ENCODE peak calls at places on chromosomes 1 and 21, in ten cellular contexts. K is HFFc6, X is BJ, A is heart left ventricle, T is left lung, Q is cardiac fibroblast, U is MM.1S, E is dorsolateral prefrontal cortex, W is tibial nerve, O is choroid plexus epithelial cell. N is an unnamed sample.
A peak's percentile ranks its signal among the peaks of the same experiment; 100 is the strongest.

GRCh38 chr1:73306899-73307555 is 890.9 kb downstream of the LRRIQ3 start:
- DNase-seq in K (no peak), X (no peak), A (no peak), T (no peak), Q (no peak), U (no peak), E (no peak), W (no peak), O (no peak), N (no peak)

GRCh38 chr1:199669916-199670315 is 357.6 kb upstream of the NR5A2 start:
- DNase-seq in K (no peak), X (no peak), A (no peak), T (no peak), Q (no peak), U (no peak), E (no peak), W (no peak), O (no peak), N (no peak)

GRCh38 chr1:178121883-178122282 is 28.0 kb downstream of the RASAL2 start:
- DNase-seq in K (peak; percentile 21), X (no peak), A (no peak), T (no peak), Q (no peak), U (no peak), E (no peak), W (no peak), O (no peak), N (no peak)

GRCh38 chr1:181179980-181180964 is 91.8 kb downstream of the IER5 start:
- DNase-seq in K (peak; percentile 50), X (peak; percentile 29), A (peak; percentile 80), T (no peak), Q (peak; percentile 71), U (peak; percentile 16), E (peak; percentile 90), W (peak; percentile 26), O (peak; percentile 85), N (peak; percentile 28)

GRCh38 chr1:77687519-77687906 is 5.1 kb upstream of the ZZZ3 start:
- DNase-seq in K (no peak), X (no peak), A (no peak), T (peak; percentile 79), Q (peak; percentile 40), U (no peak), E (no peak), W (no peak), O (peak; percentile 72), N (peak; percentile 56)

GRCh38 chr1:41788427-41788826 is 130.3 kb downstream of the HIVEP3 start:
- DNase-seq in K (no peak), X (no peak), A (no peak), T (no peak), Q (no peak), U (no peak), E (no peak), W (no peak), O (no peak), N (no peak)

GRCh38 chr1:155598842-155599331 is 11.1 kb upstream of the MSTO1 start:
- DNase-seq in K (peak; percentile 56), X (no peak), A (no peak), T (no peak), Q (peak; percentile 59), U (no peak), E (peak; percentile 62), W (no peak), O (peak; percentile 62), N (peak; percentile 19)

GRCh38 chr1:161307230-161307768 is 2.5 kb downstream of the MPZ start:
- DNase-seq in K (no peak), X (no peak), A (no peak), T (peak; percentile 78), Q (peak; percentile 48), U (no peak), E (no peak), W (no peak), O (peak; percentile 87), N (no peak)

GRCh38 chr1:217193151-217193550 is 437.7 kb downstream of the GPATCH2 start:
- DNase-seq in K (no peak), X (no peak), A (no peak), T (no peak), Q (no peak), U (no peak), E (no peak), W (no peak), O (no peak), N (no peak)

GRCh38 chr1:59290173-59290954 is 6.5 kb upstream of the FGGY start:
- DNase-seq in K (peak; percentile 27), X (no peak), A (peak; percentile 43), T (no peak), Q (peak; percentile 52), U (peak; percentile 59), E (no peak), W (no peak), O (peak; percentile 68), N (no peak)

GRCh38 chr1:96256391-96256790 is 465.2 kb upstream of the PTBP2 start:
- DNase-seq in K (no peak), X (no peak), A (no peak), T (no peak), Q (peak; percentile 55), U (no peak), E (no peak), W (no peak), O (peak; percentile 12), N (no peak)

GRCh38 chr1:27509127-27510080 is 19.4 kb upstream of the WASF2 start:
- DNase-seq in K (no peak), X (no peak), A (no peak), T (no peak), Q (no peak), U (no peak), E (no peak), W (no peak), O (no peak), N (no peak)

GRCh38 chr1:173946380-173946921 is 29.3 kb upstream of the SERPINC1 start:
- DNase-seq in K (no peak), X (no peak), A (no peak), T (no peak), Q (no peak), U (no peak), E (no peak), W (no peak), O (peak; percentile 29), N (no peak)

GRCh38 chr1:201645956-201646355 is 107.0 kb downstream of the NAV1 start:
- DNase-seq in K (no peak), X (no peak), A (no peak), T (no peak), Q (no peak), U (no peak), E (no peak), W (no peak), O (no peak), N (no peak)

GRCh38 chr1:180269848-180270766 is 40.0 kb downstream of the LHX4 start:
- DNase-seq in K (no peak), X (no peak), A (no peak), T (no peak), Q (no peak), U (peak; percentile 24), E (no peak), W (no peak), O (no peak), N (no peak)

GRCh38 chr1:1599030-1599916 is 662 bp downstream of the FNDC10 start:
- DNase-seq in K (no peak), X (no peak), A (peak; percentile 29), T (peak; percentile 85), Q (peak; percentile 40), U (no peak), E (no peak), W (no peak), O (no peak), N (peak; percentile 58)
- TF ChIP-seq CTCF in K (peak; percentile 11), X (no peak), A (no peak), T (no peak), Q (no peak), U (no peak), E (no peak), W (no peak), O (peak; percentile 4), N (peak; percentile 7)

GRCh38 chr1:154330669-154331068 is 5.3 kb downstream of the ATP8B2 start:
- DNase-seq in K (no peak), X (no peak), A (no peak), T (no peak), Q (no peak), U (peak; percentile 4), E (no peak), W (no peak), O (no peak), N (no peak)

GRCh38 chr1:154329551-154330131 is 4.3 kb downstream of the ATP8B2 start:
- DNase-seq in K (no peak), X (no peak), A (no peak), T (no peak), Q (no peak), U (peak; percentile 6), E (peak; percentile 79), W (no peak), O (no peak), N (no peak)

GRCh38 chr1:154328318-154329151 is 3.2 kb downstream of the ATP8B2 start:
- DNase-seq in K (peak; percentile 61), X (no peak), A (peak; percentile 86), T (peak; percentile 95), Q (peak; percentile 78), U (peak; percentile 93), E (peak; percentile 89), W (peak; percentile 82), O (peak; percentile 59), N (peak; percentile 91)

GRCh38 chr1:154327466-154328317 is 2.4 kb downstream of the ATP8B2 start:
- DNase-seq in K (no peak), X (no peak), A (no peak), T (no peak), Q (no peak), U (peak; percentile 98), E (no peak), W (no peak), O (no peak), N (no peak)

DNA sequence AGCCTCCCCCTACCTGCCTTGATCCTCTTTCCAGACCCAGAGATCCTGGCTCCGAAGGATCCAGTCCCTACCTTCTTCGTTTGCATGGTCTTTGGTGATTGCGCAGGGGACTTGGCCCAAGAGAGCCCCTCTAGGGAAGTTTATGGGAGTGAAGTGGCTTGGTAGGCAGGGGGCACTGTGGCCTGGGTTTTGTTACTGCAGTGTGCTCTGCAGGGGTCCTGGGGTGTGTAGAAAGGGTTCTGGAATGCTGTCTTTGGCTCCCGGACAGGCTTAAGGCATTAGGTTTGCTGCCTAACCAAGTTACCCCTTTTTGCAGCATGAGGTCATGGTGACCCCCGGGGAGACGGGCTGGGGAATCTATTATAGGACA is 3.8 kb downstream of the ATP8B2 start:
- DNase-seq in K (no peak), X (no peak), A (no peak), T (no peak), Q (no peak), U (no peak), E (no peak), W (no peak), O (peak; percentile 84), N (peak; percentile 26)
- TF ChIP-seq CTCF in K (peak; percentile 66), X (peak; percentile 49), A (no peak), T (no peak), Q (peak; percentile 5), U (peak; percentile 43), E (no peak), W (peak; percentile 15), O (peak; percentile 69), N (peak; percentile 21)

GRCh38 chr21:41876928-41877652 is 2.1 kb downstream of the PRDM15 start:
- DNase-seq in K (no peak), X (no peak), A (no peak), T (no peak), Q (no peak), U (no peak), E (no peak), W (no peak), O (no peak), N (no peak)
- TF ChIP-seq CTCF in K (peak; percentile 33), X (no peak), A (no peak), T (no peak), Q (no peak), U (no peak), E (no peak), W (no peak), O (no peak), N (no peak)

GRCh38 chr21:35026617-35027557 is 22.2 kb downstream of the RUNX1 start:
- DNase-seq in K (no peak), X (no peak), A (peak; percentile 61), T (peak; percentile 96), Q (peak; percentile 69), U (peak; percentile 98), E (no peak), W (no peak), O (peak; percentile 80), N (peak; percentile 53)
- TF ChIP-seq CTCF in K (no peak), X (no peak), A (no peak), T (no peak), Q (no peak), U (peak; percentile 15), E (no peak), W (no peak), O (no peak), N (no peak)

N was measured in nephron progenitor cell.